ENCODE peak calls at places on chromosomes 6 and 20, in five cellular contexts. One of them, this sample, is unnamed.

GRCh38 chr6:52611833-52612232 is 35.0 kb upstream of the TRAM2 start:
- DNase-seq in K562: peak
- DNase-seq in GM12878: no peak
- DNase-seq in A549: no peak
- DNase-seq in HepG2: no peak
- DNase-seq in this sample: no peak

GRCh38 chr20:50874758-50875665 is 56.2 kb downstream of the ADNP start:
- DNase-seq in K562: no peak
- DNase-seq in GM12878: no peak
- DNase-seq in A549: no peak
- DNase-seq in HepG2: no peak
- DNase-seq in this sample: no peak

GRCh38 chr6:132445201-132445951 is 44.1 kb upstream of the MOXD1 start:
- DNase-seq in K562: no peak
- DNase-seq in GM12878: no peak
- DNase-seq in A549: peak
- DNase-seq in HepG2: no peak
- DNase-seq in this sample: peak

GRCh38 chr20:62887147-62887859 is 25.7 kb upstream of the TCFL5 start:
- DNase-seq in K562: no peak
- DNase-seq in GM12878: no peak
- DNase-seq in A549: no peak
- DNase-seq in HepG2: peak
- DNase-seq in this sample: no peak

GRCh38 chr6:170445984-170446383 is 107.1 kb downstream of the PSMB1 start:
- DNase-seq in K562: no peak
- DNase-seq in GM12878: no peak
- DNase-seq in A549: no peak
- DNase-seq in HepG2: no peak
- DNase-seq in this sample: no peak

GRCh38 chr6:136723780-136724179 is 68.5 kb downstream of the MAP3K5 start:
- DNase-seq in K562: no peak
- DNase-seq in GM12878: peak
- DNase-seq in A549: no peak
- DNase-seq in HepG2: no peak
- DNase-seq in this sample: no peak

GRCh38 chr20:32510601-32511357 is 74.4 kb downstream of the NOL4L start:
- DNase-seq in K562: peak
- DNase-seq in GM12878: no peak
- DNase-seq in A549: no peak
- DNase-seq in HepG2: peak
- DNase-seq in this sample: no peak

GRCh38 chr20:48617481-48617880 is 210.3 kb downstream of the PREX1 start:
- DNase-seq in K562: no peak
- DNase-seq in GM12878: no peak
- DNase-seq in A549: no peak
- DNase-seq in HepG2: no peak
- DNase-seq in this sample: no peak

GRCh38 chr20:61217848-61218247 is 34.2 kb upstream of the CDH4 start:
- DNase-seq in K562: no peak
- DNase-seq in GM12878: no peak
- DNase-seq in A549: no peak
- DNase-seq in HepG2: no peak
- DNase-seq in this sample: no peak

GRCh38 chr6:140462495-140463311 is 1088.3 kb upstream of the CITED2 start:
- DNase-seq in K562: no peak
- DNase-seq in GM12878: no peak
- DNase-seq in A549: no peak
- DNase-seq in HepG2: no peak
- DNase-seq in this sample: peak

GRCh38 chr6:939047-939363 is 246.1 kb upstream of the EXOC2 start:
- DNase-seq in K562: no peak
- DNase-seq in GM12878: no peak
- DNase-seq in A549: no peak
- DNase-seq in HepG2: no peak
- DNase-seq in this sample: no peak

GRCh38 chr6:36856277-36856676 is 17.0 kb upstream of the CPNE5 start:
- DNase-seq in K562: no peak
- DNase-seq in GM12878: no peak
- DNase-seq in A549: no peak
- DNase-seq in HepG2: no peak
- DNase-seq in this sample: no peak

GRCh38 chr20:20076297-20077065 is 24.1 kb downstream of the CFAP61 start:
- DNase-seq in K562: no peak
- DNase-seq in GM12878: no peak
- DNase-seq in A549: no peak
- DNase-seq in HepG2: no peak
- DNase-seq in this sample: no peak

GRCh38 chr6:57247603-57248002 is 25.5 kb upstream of the RAB23 start:
- DNase-seq in K562: no peak
- DNase-seq in GM12878: no peak
- DNase-seq in A549: no peak
- DNase-seq in HepG2: no peak
- DNase-seq in this sample: no peak

GRCh38 chr6:149897015-149897697 is 757 bp downstream of the RAET1E start:
- DNase-seq in K562: no peak
- DNase-seq in GM12878: no peak
- DNase-seq in A549: peak
- DNase-seq in HepG2: no peak
- DNase-seq in this sample: no peak

GRCh38 chr6:73252703-73253102 is 10.3 kb downstream of the KHDC1 start:
- DNase-seq in K562: no peak
- DNase-seq in GM12878: no peak
- DNase-seq in A549: no peak
- DNase-seq in HepG2: no peak
- DNase-seq in this sample: no peak

GRCh38 chr20:51249781-51250180 is 226.9 kb upstream of the KCNG1 start:
- DNase-seq in K562: no peak
- DNase-seq in GM12878: no peak
- DNase-seq in A549: no peak
- DNase-seq in HepG2: no peak
- DNase-seq in this sample: no peak

GRCh38 chr6:150813319-150813992 is 52.0 kb upstream of the MTHFD1L start:
- DNase-seq in K562: no peak
- DNase-seq in GM12878: peak
- DNase-seq in A549: peak
- DNase-seq in HepG2: no peak
- DNase-seq in this sample: no peak

GRCh38 chr20:59737073-59737691 is 132.8 kb downstream of the PHACTR3 start:
- DNase-seq in K562: no peak
- DNase-seq in GM12878: no peak
- DNase-seq in A549: no peak
- DNase-seq in HepG2: no peak
- DNase-seq in this sample: no peak

GRCh38 chr20:34269996-34270627 is 28.9 kb downstream of the ASIP start:
- DNase-seq in K562: no peak
- DNase-seq in GM12878: no peak
- DNase-seq in A549: no peak
- DNase-seq in HepG2: no peak
- DNase-seq in this sample: no peak

GRCh38 chr6:156618600-156619205 is 158.5 kb upstream of the ARID1B start:
- DNase-seq in K562: no peak
- DNase-seq in GM12878: no peak
- DNase-seq in A549: no peak
- DNase-seq in HepG2: no peak
- DNase-seq in this sample: peak

GRCh38 chr6:119351005-119351394 is 1.4 kb upstream of the MAN1A1 start:
- DNase-seq in K562: no peak
- DNase-seq in GM12878: no peak
- DNase-seq in A549: peak
- DNase-seq in HepG2: no peak
- DNase-seq in this sample: no peak

GRCh38 chr6:142934599-142934998 is 10.4 kb downstream of the HIVEP2 start:
- DNase-seq in K562: no peak
- DNase-seq in GM12878: no peak
- DNase-seq in A549: no peak
- DNase-seq in HepG2: no peak
- DNase-seq in this sample: no peak
- H3K4me3 ChIP-seq in K562: no peak
- H3K4me3 ChIP-seq in GM12878: peak
- H3K4me3 ChIP-seq in A549: no peak
- H3K4me3 ChIP-seq in HepG2: no peak
- H3K4me3 ChIP-seq in this sample: no peak

DNA sequence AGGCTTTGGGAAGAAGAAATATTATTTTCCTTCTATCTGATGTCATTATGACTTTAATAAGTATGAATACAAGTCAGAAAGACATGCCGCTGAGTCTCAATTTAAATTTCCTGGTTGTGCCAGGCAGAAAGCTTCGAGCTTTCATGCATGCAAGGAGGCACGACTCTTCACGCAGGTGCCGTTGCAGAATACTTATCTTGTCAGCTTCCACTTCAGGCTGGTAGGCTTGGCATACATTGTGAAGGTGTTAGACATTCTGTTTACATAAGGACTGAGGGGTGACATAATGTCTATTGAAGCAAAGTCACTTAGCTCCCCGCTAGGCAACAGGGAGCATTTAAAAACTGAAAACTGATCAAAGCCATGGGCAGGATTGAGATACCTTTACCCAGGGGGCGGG is 16.3 kb downstream of the BMP6 start:
- DNase-seq in K562: no peak
- DNase-seq in GM12878: no peak
- DNase-seq in A549: no peak
- DNase-seq in HepG2: no peak
- DNase-seq in this sample: no peak
- TF ChIP-seq REST in K562: no peak
- TF ChIP-seq REST in GM12878: no peak
- TF ChIP-seq REST in A549: no peak
- TF ChIP-seq REST in HepG2: no peak
- TF ChIP-seq REST in this sample: no peak

GRCh38 chr20:676315-676937 is 824 bp upstream of the SCRT2 start:
- DNase-seq in K562: no peak
- DNase-seq in GM12878: no peak
- DNase-seq in A549: no peak
- DNase-seq in HepG2: no peak
- DNase-seq in this sample: peak
- TF ChIP-seq JUNB in K562: no peak
- TF ChIP-seq JUNB in GM12878: no peak
- TF ChIP-seq JUNB in A549: no peak
- TF ChIP-seq JUNB in HepG2: no peak
- TF ChIP-seq JUNB in this sample: no peak

DNA sequence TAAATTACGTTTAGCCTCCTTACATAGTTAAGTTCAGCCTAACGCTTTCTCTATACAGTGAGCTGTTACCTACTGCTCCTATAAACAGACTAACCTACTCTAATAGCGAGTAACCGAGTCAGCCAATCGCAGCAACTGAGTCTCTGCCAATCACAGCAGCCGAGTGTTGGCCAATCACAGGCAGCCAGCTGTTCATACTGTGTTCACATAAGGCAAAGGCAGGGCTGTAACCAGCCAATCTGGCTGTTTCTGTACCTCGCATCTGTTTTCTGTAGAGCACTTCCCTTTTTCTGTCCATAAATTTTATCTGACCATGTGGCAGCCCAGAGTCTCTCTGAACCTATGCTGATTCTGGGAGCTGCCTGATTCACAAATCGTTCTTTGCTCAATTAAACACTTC is 263.9 kb upstream of the JARID2 start:
- DNase-seq in K562: no peak
- DNase-seq in GM12878: no peak
- DNase-seq in A549: no peak
- DNase-seq in HepG2: no peak
- DNase-seq in this sample: no peak
- H3K4me3 ChIP-seq in K562: no peak
- H3K4me3 ChIP-seq in GM12878: no peak
- H3K4me3 ChIP-seq in A549: no peak
- H3K4me3 ChIP-seq in HepG2: no peak
- H3K4me3 ChIP-seq in this sample: no peak